ENCODE peak calls at places on chromosome 17, in four cellular contexts. W is ascending aorta, D is sigmoid colon, E is ovary. N is an unnamed sample.

GRCh38 chr17:45414997-45415881 is 17.4 kb downstream of the ARHGAP27 start:
- DNase-seq in W (no peak), D (no peak), E (no peak), N (no peak)

GRCh38 chr17:45088741-45089140 is 27.6 kb downstream of the NMT1 start:
- DNase-seq in W (no peak), E (no peak), D (no peak), N (no peak)

GRCh38 chr17:35241520-35241919 is 1.4 kb upstream of the SLFN5 start:
- DNase-seq in E (peak; percentile 37), W (no peak), D (no peak), N (no peak)

GRCh38 chr17:15893333-15894024 is 51.5 kb upstream of the ADORA2B start:
- DNase-seq in E (no peak), W (no peak), D (no peak), N (no peak)

GRCh38 chr17:10270258-10270657 is 71.9 kb upstream of the GAS7 start:
- DNase-seq in D (no peak), E (no peak), W (no peak), N (no peak)

GRCh38 chr17:688100-688989 is 26.3 kb downstream of the VPS53 start:
- DNase-seq in D (no peak), E (no peak), W (no peak), N (no peak)

GRCh38 chr17:29145289-29146058 is 34.7 kb downstream of the MYO18A start:
- DNase-seq in D (peak; percentile 87), W (no peak), E (peak; percentile 59), N (no peak)

GRCh38 chr17:34307110-34307509 is 12.1 kb upstream of the CCL8 start:
- DNase-seq in D (no peak), W (no peak), E (no peak), N (no peak)

GRCh38 chr17:43444223-43445008 is 39.4 kb upstream of the DHX8 start:
- DNase-seq in D (no peak), E (no peak), W (no peak), N (no peak)

GRCh38 chr17:16944334-16945140 is 27.4 kb downstream of the TNFRSF13B start:
- DNase-seq in D (peak; percentile 46), W (no peak), E (no peak), N (no peak)

GRCh38 chr17:41101586-41102259 is at the start of gene KRTAP4-16:
- DNase-seq in W (no peak), E (no peak), D (no peak), N (no peak)

GRCh38 chr17:11880714-11881113 is 116.6 kb downstream of the ZNF18 start:
- DNase-seq in W (no peak), D (no peak), E (no peak), N (no peak)

GRCh38 chr17:82042649-82043048 is 5.2 kb upstream of the DCXR start:
- DNase-seq in E (no peak), D (no peak), W (no peak), N (no peak)

GRCh38 chr17:72656114-72656763 is 436.2 kb downstream of the SLC39A11 start:
- DNase-seq in W (no peak), E (no peak), D (no peak), N (no peak)

GRCh38 chr17:82383411-82383810 is 11.8 kb downstream of the UTS2R start:
- DNase-seq in D (no peak), W (no peak), E (no peak), N (peak; percentile 62)

GRCh38 chr17:9054146-9054545 is 32.8 kb downstream of the NTN1 start:
- DNase-seq in W (no peak), D (no peak), E (no peak), N (no peak)

GRCh38 chr17:15456972-15457722 is 10.3 kb downstream of the CDRT4 start:
- DNase-seq in E (peak; percentile 78), W (no peak), D (peak; percentile 95), N (no peak)

GRCh38 chr17:78046923-78047322 is 81.6 kb downstream of the TMC6 start:
- DNase-seq in D (no peak), W (no peak), E (no peak), N (no peak)

GRCh38 chr17:30422171-30422570 is 43.4 kb downstream of the CPD start:
- DNase-seq in E (no peak), D (no peak), W (no peak), N (no peak)

GRCh38 chr17:8314797-8315739 is 5.0 kb downstream of the ARHGEF15 start:
- DNase-seq in W (no peak), E (no peak), D (no peak), N (peak; percentile 42)

GRCh38 chr17:5118219-5118618 is 2.4 kb downstream of the USP6 start:
- DNase-seq in W (no peak), D (no peak), E (no peak), N (no peak)

GRCh38 chr17:5120036-5120435 is 4.2 kb downstream of the USP6 start:
- DNase-seq in W (no peak), E (no peak), D (no peak), N (no peak)

GRCh38 chr17:5111402-5112204 is at the start of gene ZNF232:
- DNase-seq in D (peak; percentile 96), E (peak; percentile 95), W (peak; percentile 63), N (peak; percentile 96)

GRCh38 chr17:5110816-5111215 is 862 bp downstream of the ZNF232 start:
- DNase-seq in E (no peak), D (no peak), W (no peak), N (no peak)

GRCh38 chr17:5115673-5116651 is at the start of gene USP6:
- DNase-seq in E (peak; percentile 35), W (no peak), D (no peak), N (no peak)
- TF ChIP-seq CTCF in E (no peak), W (no peak), D (no peak), N (no peak)

DNA sequence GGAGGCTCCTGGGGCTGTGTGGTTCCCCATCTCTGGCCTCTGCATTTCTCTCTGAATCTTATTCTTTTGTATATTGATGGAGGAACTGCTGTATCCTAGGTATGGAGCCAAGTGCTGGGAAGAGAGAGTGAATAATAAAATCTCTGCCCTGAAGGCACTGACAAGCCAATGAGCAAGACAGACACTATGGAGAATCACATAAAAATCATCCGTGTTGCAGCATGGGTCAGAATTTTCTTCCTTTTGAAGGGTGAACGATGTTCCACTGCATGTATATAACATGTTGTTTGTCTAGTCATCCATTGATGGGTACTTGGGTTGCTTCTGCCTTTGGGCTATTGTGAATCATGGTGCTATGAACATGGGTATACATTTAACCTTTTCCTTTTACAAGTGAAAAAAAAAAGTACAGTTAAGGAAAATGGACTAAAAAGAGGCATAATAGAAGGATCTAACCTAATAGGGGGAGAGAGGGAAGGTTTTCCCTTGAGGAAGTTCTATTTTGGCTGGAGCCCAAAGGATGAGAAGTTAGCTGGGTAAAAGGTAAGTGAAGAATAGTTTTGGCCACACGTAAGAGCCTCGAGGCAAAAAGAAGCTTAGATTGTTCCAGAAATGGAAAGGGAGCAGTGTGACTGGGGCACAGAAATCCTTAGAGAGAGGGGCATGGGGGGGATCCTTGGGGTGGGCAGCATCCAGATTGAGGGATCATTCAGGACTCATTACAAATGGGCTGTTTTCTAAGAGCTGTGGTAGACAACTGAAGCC is 32.3 kb upstream of the GNA13 start:
- DNase-seq in W (no peak), D (no peak), E (no peak), N (no peak)
- H3K4me1 ChIP-seq in W (no peaks in the 10 kb centered on the region), D (no peaks in the 10 kb centered on the region), E (peaks cover 3% of the 10 kb centered on the region), N (no peaks in the 10 kb centered on the region)

DNA sequence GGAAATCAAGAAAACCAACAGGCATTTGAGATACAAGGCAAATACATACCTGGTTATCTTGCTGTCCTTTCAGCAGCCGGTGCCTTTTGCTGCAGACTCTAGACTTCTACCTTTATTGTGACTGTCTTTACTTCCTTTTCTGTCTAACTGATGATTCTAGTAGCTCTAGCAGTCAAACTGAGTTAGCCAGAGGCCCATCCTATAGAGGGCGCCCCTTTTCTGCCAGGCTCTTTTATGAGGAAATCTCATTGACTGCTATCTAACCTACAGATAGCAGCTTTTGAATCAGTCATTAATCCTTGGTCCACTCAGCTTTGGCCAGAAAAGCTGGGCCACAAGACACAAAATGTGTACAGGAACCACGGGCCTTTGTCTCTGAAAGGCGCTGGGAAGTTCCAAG is 87.5 kb upstream of the WSB1 start:
- DNase-seq in W (no peak), D (no peak), E (no peak), N (no peak)
- TF ChIP-seq CTCF in W (no peak), D (no peak), E (no peak), N (no peak)

DNA sequence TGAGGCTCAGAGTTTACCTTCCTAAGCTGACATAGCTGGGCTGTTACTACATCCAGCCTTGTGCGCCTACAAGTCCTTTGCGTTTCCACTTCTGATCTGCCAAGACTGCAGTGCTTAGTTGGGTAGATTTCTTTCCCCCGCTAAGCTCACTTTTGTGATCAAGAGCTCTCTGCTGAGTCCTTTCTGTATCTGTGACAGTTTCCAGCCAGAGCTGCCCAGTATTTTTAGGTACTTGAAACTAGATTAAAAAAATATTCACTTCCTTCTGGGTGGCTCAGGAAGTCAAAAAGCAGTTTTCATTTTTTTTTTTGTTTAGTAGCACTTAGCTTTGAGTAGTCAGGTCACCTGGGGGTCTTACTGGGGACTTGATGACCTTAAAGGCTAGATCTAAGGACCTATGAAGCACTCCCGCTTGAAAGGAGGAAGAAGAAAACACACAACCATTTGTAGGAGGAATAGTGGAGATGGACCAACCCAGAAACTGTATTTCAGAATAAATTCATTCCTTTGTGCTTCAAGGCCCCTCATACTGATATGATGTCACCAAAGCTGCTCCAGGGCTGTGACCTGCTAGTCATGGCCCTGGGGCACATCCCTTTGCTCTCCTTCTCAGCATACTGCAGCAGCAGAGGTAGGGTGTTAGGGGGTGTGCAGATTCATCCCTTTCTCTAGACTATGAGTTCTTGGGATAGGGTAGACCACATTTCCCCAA is 75.6 kb upstream of the HNF1B start:
- DNase-seq in D (no peak), W (no peak), E (no peak), N (no peak)
- H3K4me1 ChIP-seq in D (no peaks in the 10 kb centered on the region), W (no peaks in the 10 kb centered on the region), E (no peaks in the 10 kb centered on the region), N (no peaks in the 10 kb centered on the region)

GRCh38 chr17:69913241-69914015 is 161.6 kb upstream of the KCNJ16 start:
- DNase-seq in E (no peak), D (no peak), W (no peak), N (no peak)
- TF ChIP-seq CTCF in E (no peak), D (no peak), W (no peak), N (no peak)

DNA sequence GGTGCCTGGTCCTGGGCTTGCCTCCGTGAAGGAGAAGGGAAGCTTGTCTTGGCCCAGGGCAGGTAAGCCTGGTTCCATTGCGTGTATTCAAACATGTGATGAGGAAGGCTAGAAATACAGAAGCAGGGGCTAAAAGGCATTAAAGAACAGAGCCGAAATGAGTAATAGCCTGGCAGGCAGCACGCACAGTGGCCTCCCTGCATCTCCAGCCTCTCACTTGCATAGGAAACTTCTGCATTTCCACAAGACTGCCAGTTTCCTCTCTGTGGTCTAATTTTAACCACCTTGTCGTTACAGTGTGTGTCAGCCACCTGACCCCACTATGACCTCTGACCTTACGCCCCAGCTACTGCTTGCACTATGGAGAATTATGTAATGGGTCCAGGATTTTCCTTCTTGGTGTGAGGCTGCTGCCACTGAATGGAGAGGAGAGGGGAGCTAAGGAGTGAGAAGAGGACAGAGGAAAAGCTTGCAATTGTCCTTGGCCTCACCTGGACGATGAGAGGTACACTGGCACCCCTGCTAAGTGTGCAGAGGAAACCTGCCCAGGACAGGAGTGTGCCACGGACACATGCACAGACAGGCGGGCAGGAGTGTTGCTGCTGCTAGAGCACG is 32.8 kb downstream of the HIC1 start:
- DNase-seq in W (no peak), E (no peak), D (peak; percentile 68), N (no peak)
- H3K4me1 ChIP-seq in W (peaks cover 49% of the 10 kb centered on the region), E (peaks cover 25% of the 10 kb centered on the region), D (no peaks in the 10 kb centered on the region), N (peaks cover 3% of the 10 kb centered on the region)